ENCODE peak calls at places on chromosomes 7 and 10, in eight cellular contexts. N is NCI-H460; P is AG04450; W is fibroblast of the conjunctiva; R is nephron progenitor cell; V is BE2C; E is activated naive CD8-positive, alpha-beta T cell treated with anti-CD3 and anti-CD28 coated beads, Interleukin-2, amount 50 U/mL, for 24 hours; X is tibial nerve. L is an unnamed sample.

GRCh38 chr7:84529480-84530205 is 335.1 kb upstream of the SEMA3A start:
- DNase-seq in P (no peak), N (peak), R (no peak), W (peak), V (no peak), X (no peak), E (no peak), L (no peak)

GRCh38 chr7:40298421-40298820 is 163.6 kb downstream of the SUGCT start:
- DNase-seq in E (no peak), W (no peak), N (no peak), R (no peak), P (no peak), V (no peak), X (no peak), L (no peak)

GRCh38 chr10:92891885-92892705 is 43.8 kb downstream of the EXOC6 start:
- DNase-seq in X (peak), R (no peak), N (peak), W (peak), E (no peak), V (peak), P (peak), L (no peak)

GRCh38 chr10:47025540-47026300 is 114.5 kb downstream of the PTPN20 start:
- DNase-seq in P (no peak), N (no peak), V (peak), X (no peak), W (no peak), R (no peak), E (no peak), L (peak)

GRCh38 chr7:119630570-119630969 is 642.4 kb upstream of the KCND2 start:
- DNase-seq in P (no peak), X (no peak), W (no peak), N (no peak), E (no peak), R (no peak), V (no peak), L (no peak)

GRCh38 chr10:133127291-133128125 is 32.5 kb upstream of the KNDC1 start:
- DNase-seq in X (no peak), V (peak), W (no peak), R (peak), E (peak), P (no peak), N (peak), L (no peak)

GRCh38 chr10:102831322-102832071 is 5.7 kb downstream of the CYP17A1 start:
- DNase-seq in P (no peak), V (no peak), N (no peak), X (no peak), R (no peak), E (no peak), W (no peak), L (no peak)

GRCh38 chr10:79239930-79240713 is 107.1 kb upstream of the PPIF start:
- DNase-seq in P (no peak), V (peak), E (no peak), N (no peak), W (no peak), R (peak), X (no peak), L (no peak)

GRCh38 chr7:101146-101545 is 91.2 kb upstream of the FAM20C start:
- DNase-seq in N (no peak), X (no peak), E (no peak), P (no peak), R (no peak), V (no peak), W (no peak), L (no peak)

GRCh38 chr7:106339513-106340246 is 54.9 kb upstream of the NAMPT start:
- DNase-seq in X (no peak), N (no peak), P (no peak), W (no peak), V (no peak), R (no peak), E (no peak), L (no peak)

GRCh38 chr7:24366901-24367300 is 82.9 kb downstream of the NPY start:
- DNase-seq in P (no peak), V (no peak), W (no peak), R (no peak), N (no peak), E (no peak), X (no peak), L (no peak)

GRCh38 chr10:128274938-128275337 is 148.7 kb upstream of the MKI67 start:
- DNase-seq in V (peak), X (peak), W (no peak), R (no peak), N (no peak), E (peak), P (no peak), L (peak)

GRCh38 chr10:59099536-59099935 is 76.9 kb upstream of the PHYHIPL start:
- DNase-seq in X (no peak), W (no peak), V (peak), E (no peak), N (no peak), P (no peak), R (no peak), L (no peak)

GRCh38 chr7:80721880-80722595 is 83.6 kb downstream of the CD36 start:
- DNase-seq in E (no peak), R (no peak), P (no peak), N (peak), W (peak), V (no peak), X (no peak), L (peak)

GRCh38 chr10:29495366-29495765 is 139.4 kb downstream of the SVIL start:
- DNase-seq in E (no peak), W (no peak), N (no peak), X (no peak), V (no peak), P (no peak), R (no peak), L (no peak)

GRCh38 chr7:128010392-128011078 is 20.7 kb downstream of the LRRC4 start:
- DNase-seq in P (no peak), N (no peak), X (no peak), R (no peak), W (no peak), V (no peak), E (no peak), L (no peak)

GRCh38 chr7:28473567-28474266 is 61.4 kb downstream of the CREB5 start:
- DNase-seq in N (no peak), E (no peak), X (peak), W (no peak), R (no peak), V (no peak), P (no peak), L (peak)

GRCh38 chr10:23095966-23096813 is 811 bp downstream of the MSRB2 start:
- DNase-seq in W (no peak), X (peak), V (peak), N (no peak), E (peak), R (peak), P (no peak), L (peak)

GRCh38 chr7:149742075-149742701 is 31.2 kb downstream of the ZNF467 start:
- DNase-seq in P (peak), V (peak), R (peak), E (peak), W (peak), N (peak), X (peak), L (peak)

GRCh38 chr7:96322847-96323461 is 1.1 kb upstream of the SLC25A13 start:
- DNase-seq in P (no peak), R (no peak), E (no peak), V (no peak), X (no peak), N (no peak), W (no peak), L (no peak)

GRCh38 chr7:31692451-31692850 is 5.4 kb downstream of the PPP1R17 start:
- DNase-seq in E (no peak), W (no peak), R (peak), P (no peak), N (no peak), X (no peak), V (no peak), L (no peak)

L was measured in lower leg skin.